ENCODE peak calls at places on chromosomes 6 and 20, in five cellular contexts. One of them, this sample, is unnamed.

GRCh38 chr6:100138346-100139022 is 144.5 kb upstream of the MCHR2 start:
- DNase-seq in A549: no peak
- DNase-seq in NB4: no peak
- DNase-seq in nephron progenitor cell: no peak
- DNase-seq in AG09319: no peak
- DNase-seq in this sample: no peak

GRCh38 chr6:155495011-155495768 is 39.6 kb upstream of the NOX3 start:
- DNase-seq in A549: no peak
- DNase-seq in NB4: peak
- DNase-seq in nephron progenitor cell: peak
- DNase-seq in AG09319: peak
- DNase-seq in this sample: no peak

GRCh38 chr6:144710207-144710606 is 425.1 kb downstream of the UTRN start:
- DNase-seq in A549: peak
- DNase-seq in NB4: no peak
- DNase-seq in nephron progenitor cell: no peak
- DNase-seq in AG09319: peak
- DNase-seq in this sample: no peak

GRCh38 chr6:113903666-113904330 is 46.7 kb downstream of the MARCKS start:
- DNase-seq in A549: no peak
- DNase-seq in NB4: no peak
- DNase-seq in nephron progenitor cell: peak
- DNase-seq in AG09319: no peak
- DNase-seq in this sample: no peak

GRCh38 chr6:124877468-124877867 is 84.8 kb upstream of the RNF217 start:
- DNase-seq in A549: no peak
- DNase-seq in NB4: no peak
- DNase-seq in nephron progenitor cell: no peak
- DNase-seq in AG09319: no peak
- DNase-seq in this sample: no peak

GRCh38 chr6:13397359-13398080 is 69.2 kb upstream of the TBC1D7 start:
- DNase-seq in A549: peak
- DNase-seq in NB4: peak
- DNase-seq in nephron progenitor cell: no peak
- DNase-seq in AG09319: no peak
- DNase-seq in this sample: peak

GRCh38 chr6:152380993-152381898 is 255.9 kb downstream of the SYNE1 start:
- DNase-seq in A549: peak
- DNase-seq in NB4: no peak
- DNase-seq in nephron progenitor cell: peak
- DNase-seq in AG09319: peak
- DNase-seq in this sample: no peak

GRCh38 chr20:57381596-57382503 is 9.3 kb upstream of the RBM38 start:
- DNase-seq in A549: peak
- DNase-seq in NB4: peak
- DNase-seq in nephron progenitor cell: peak
- DNase-seq in AG09319: no peak
- DNase-seq in this sample: peak

GRCh38 chr6:17962436-17963031 is 24.9 kb downstream of the KIF13A start:
- DNase-seq in A549: peak
- DNase-seq in NB4: peak
- DNase-seq in nephron progenitor cell: no peak
- DNase-seq in AG09319: peak
- DNase-seq in this sample: no peak

GRCh38 chr20:760751-761417 is 7.4 kb downstream of the SLC52A3 start:
- DNase-seq in A549: peak
- DNase-seq in NB4: peak
- DNase-seq in nephron progenitor cell: peak
- DNase-seq in AG09319: no peak
- DNase-seq in this sample: peak

GRCh38 chr20:44646023-44646640 is 5.4 kb downstream of the ADA start:
- DNase-seq in A549: no peak
- DNase-seq in NB4: peak
- DNase-seq in nephron progenitor cell: no peak
- DNase-seq in AG09319: no peak
- DNase-seq in this sample: peak

GRCh38 chr6:129717287-129717686 is 7.3 kb upstream of the ARHGAP18 start:
- DNase-seq in A549: no peak
- DNase-seq in NB4: no peak
- DNase-seq in nephron progenitor cell: no peak
- DNase-seq in AG09319: no peak
- DNase-seq in this sample: no peak

GRCh38 chr6:125485757-125486156 is 184.0 kb upstream of the HDDC2 start:
- DNase-seq in A549: no peak
- DNase-seq in NB4: peak
- DNase-seq in nephron progenitor cell: no peak
- DNase-seq in AG09319: no peak
- DNase-seq in this sample: no peak

GRCh38 chr6:140045116-140045515 is 670.7 kb upstream of the CITED2 start:
- DNase-seq in A549: no peak
- DNase-seq in NB4: no peak
- DNase-seq in nephron progenitor cell: no peak
- DNase-seq in AG09319: no peak
- DNase-seq in this sample: no peak

GRCh38 chr6:121663292-121663691 is 227.8 kb downstream of the GJA1 start:
- DNase-seq in A549: peak
- DNase-seq in NB4: no peak
- DNase-seq in nephron progenitor cell: no peak
- DNase-seq in AG09319: no peak
- DNase-seq in this sample: no peak

GRCh38 chr6:169904051-169904922 is 152.9 kb downstream of the ERMARD start:
- DNase-seq in A549: no peak
- DNase-seq in NB4: no peak
- DNase-seq in nephron progenitor cell: no peak
- DNase-seq in AG09319: no peak
- DNase-seq in this sample: no peak

GRCh38 chr6:74588094-74588493 is 617.8 kb downstream of the COL12A1 start:
- DNase-seq in A549: no peak
- DNase-seq in NB4: no peak
- DNase-seq in nephron progenitor cell: no peak
- DNase-seq in AG09319: no peak
- DNase-seq in this sample: no peak

GRCh38 chr20:62741191-62741676 is 32.6 kb downstream of the NTSR1 start:
- DNase-seq in A549: no peak
- DNase-seq in NB4: peak
- DNase-seq in nephron progenitor cell: peak
- DNase-seq in AG09319: no peak
- DNase-seq in this sample: no peak

GRCh38 chr20:4585758-4586157 is 136.0 kb upstream of the PRND start:
- DNase-seq in A549: no peak
- DNase-seq in NB4: no peak
- DNase-seq in nephron progenitor cell: no peak
- DNase-seq in AG09319: no peak
- DNase-seq in this sample: no peak

GRCh38 chr20:61682998-61683681 is 382.5 kb downstream of the TAF4 start:
- DNase-seq in A549: no peak
- DNase-seq in NB4: no peak
- DNase-seq in nephron progenitor cell: no peak
- DNase-seq in AG09319: no peak
- DNase-seq in this sample: no peak

GRCh38 chr6:148885154-148885870 is 138.5 kb downstream of the UST start:
- DNase-seq in A549: no peak
- DNase-seq in NB4: no peak
- DNase-seq in nephron progenitor cell: no peak
- DNase-seq in AG09319: no peak
- DNase-seq in this sample: no peak

GRCh38 chr20:32205502-32206382 is 1.8 kb downstream of the PLAGL2 start:
- DNase-seq in A549: no peak
- DNase-seq in NB4: peak
- DNase-seq in nephron progenitor cell: no peak
- DNase-seq in AG09319: no peak
- DNase-seq in this sample: no peak

GRCh38 chr6:130178692-130179091 is 44.1 kb downstream of the SAMD3 start:
- DNase-seq in A549: peak
- DNase-seq in NB4: no peak
- DNase-seq in nephron progenitor cell: no peak
- DNase-seq in AG09319: peak
- DNase-seq in this sample: no peak

GRCh38 chr20:32017711-32018251 is 7.5 kb downstream of the CCM2L start:
- DNase-seq in A549: peak
- DNase-seq in NB4: peak
- DNase-seq in nephron progenitor cell: peak
- DNase-seq in AG09319: no peak
- DNase-seq in this sample: peak

GRCh38 chr20:18058661-18059467 is 1.1 kb upstream of the OVOL2 start:
- DNase-seq in A549: peak
- DNase-seq in NB4: peak
- DNase-seq in nephron progenitor cell: peak
- DNase-seq in AG09319: no peak
- DNase-seq in this sample: no peak

GRCh38 chr6:125835221-125835744 is 44.5 kb downstream of the NCOA7 start:
- DNase-seq in A549: no peak
- DNase-seq in NB4: peak
- DNase-seq in nephron progenitor cell: no peak
- DNase-seq in AG09319: peak
- DNase-seq in this sample: no peak

GRCh38 chr6:157850030-157850429 is 27.0 kb downstream of the SNX9 start:
- DNase-seq in A549: no peak
- DNase-seq in NB4: no peak
- DNase-seq in nephron progenitor cell: no peak
- DNase-seq in AG09319: no peak
- DNase-seq in this sample: no peak
- TF ChIP-seq CTCF in A549: no peak
- TF ChIP-seq CTCF in NB4: no peak
- TF ChIP-seq CTCF in nephron progenitor cell: no peak
- TF ChIP-seq CTCF in AG09319: no peak
- TF ChIP-seq CTCF in this sample: no peak

GRCh38 chr6:55293116-55293515 is 34.2 kb upstream of the GFRAL start:
- DNase-seq in A549: peak
- DNase-seq in NB4: peak
- DNase-seq in nephron progenitor cell: no peak
- DNase-seq in AG09319: no peak
- DNase-seq in this sample: peak
- TF ChIP-seq CTCF in A549: peak
- TF ChIP-seq CTCF in NB4: peak
- TF ChIP-seq CTCF in nephron progenitor cell: peak
- TF ChIP-seq CTCF in AG09319: peak
- TF ChIP-seq CTCF in this sample: peak

GRCh38 chr6:109840796-109841195 is 137.3 kb upstream of the GPR6 start:
- DNase-seq in A549: no peak
- DNase-seq in NB4: no peak
- DNase-seq in nephron progenitor cell: no peak
- DNase-seq in AG09319: no peak
- DNase-seq in this sample: no peak

GRCh38 chr6:109834595-109835437 is 143.3 kb upstream of the GPR6 start:
- DNase-seq in A549: no peak
- DNase-seq in NB4: no peak
- DNase-seq in nephron progenitor cell: no peak
- DNase-seq in AG09319: no peak
- DNase-seq in this sample: no peak

GRCh38 chr6:109834131-109834530 is 143.0 kb downstream of the FIG4 start:
- DNase-seq in A549: no peak
- DNase-seq in NB4: no peak
- DNase-seq in nephron progenitor cell: no peak
- DNase-seq in AG09319: no peak
- DNase-seq in this sample: no peak

GRCh38 chr6:109840034-109840433 is 138.1 kb upstream of the GPR6 start:
- DNase-seq in A549: no peak
- DNase-seq in NB4: no peak
- DNase-seq in nephron progenitor cell: no peak
- DNase-seq in AG09319: no peak
- DNase-seq in this sample: no peak
- TF ChIP-seq CTCF in A549: no peak
- TF ChIP-seq CTCF in NB4: no peak
- TF ChIP-seq CTCF in nephron progenitor cell: no peak
- TF ChIP-seq CTCF in AG09319: no peak
- TF ChIP-seq CTCF in this sample: no peak

DNA sequence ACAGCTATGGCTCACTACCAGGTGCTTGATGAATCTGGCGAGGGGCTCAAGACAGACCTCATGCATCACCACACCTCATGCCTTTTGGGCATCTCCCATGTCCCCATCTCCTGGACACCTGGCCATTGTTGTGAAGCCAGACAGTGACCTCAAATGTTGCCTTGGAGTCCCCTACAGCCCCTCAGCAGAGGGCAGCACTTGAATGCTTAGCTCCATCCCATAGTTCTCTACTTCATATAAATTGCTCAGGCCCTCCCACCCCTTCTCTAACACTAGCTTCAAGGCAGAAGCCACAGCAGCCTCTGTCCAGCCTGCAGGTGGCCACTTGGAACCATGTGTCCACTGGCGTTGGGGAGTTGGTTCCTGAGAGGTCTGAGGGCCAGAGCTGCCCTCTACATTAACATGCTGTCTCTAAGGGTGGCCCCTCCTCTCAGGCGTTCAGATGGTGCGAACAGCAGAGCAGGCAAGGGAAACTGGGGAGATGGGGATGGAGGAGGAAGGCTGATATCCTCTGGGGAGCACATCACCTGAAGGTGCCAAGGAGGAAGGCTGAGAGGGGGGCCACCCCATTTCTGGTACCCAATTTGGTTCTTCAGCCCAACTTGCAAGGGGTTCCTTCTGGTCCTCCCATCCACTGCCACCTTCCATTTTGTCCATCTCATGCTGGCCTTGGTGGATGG is 31.3 kb downstream of the MOCS1 start:
- DNase-seq in A549: no peak
- DNase-seq in NB4: no peak
- DNase-seq in nephron progenitor cell: no peak
- DNase-seq in AG09319: no peak
- DNase-seq in this sample: no peak
- TF ChIP-seq CTCF in A549: no peak
- TF ChIP-seq CTCF in NB4: no peak
- TF ChIP-seq CTCF in nephron progenitor cell: no peak
- TF ChIP-seq CTCF in AG09319: no peak
- TF ChIP-seq CTCF in this sample: no peak

GRCh38 chr6:163712569-163712966 is 298.1 kb downstream of the QKI start:
- DNase-seq in A549: no peak
- DNase-seq in NB4: no peak
- DNase-seq in nephron progenitor cell: no peak
- DNase-seq in AG09319: no peak
- DNase-seq in this sample: no peak

GRCh38 chr6:163711071-163711470 is 296.6 kb downstream of the QKI start:
- DNase-seq in A549: no peak
- DNase-seq in NB4: peak
- DNase-seq in nephron progenitor cell: no peak
- DNase-seq in AG09319: no peak
- DNase-seq in this sample: no peak

GRCh38 chr6:163712981-163713380 is 298.5 kb downstream of the QKI start:
- DNase-seq in A549: no peak
- DNase-seq in NB4: peak
- DNase-seq in nephron progenitor cell: no peak
- DNase-seq in AG09319: no peak
- DNase-seq in this sample: no peak

GRCh38 chr6:163710552-163710951 is 296.0 kb downstream of the QKI start:
- DNase-seq in A549: no peak
- DNase-seq in NB4: peak
- DNase-seq in nephron progenitor cell: no peak
- DNase-seq in AG09319: no peak
- DNase-seq in this sample: no peak

GRCh38 chr6:163711615-163712568 is 297.4 kb downstream of the QKI start:
- DNase-seq in A549: no peak
- DNase-seq in NB4: peak
- DNase-seq in nephron progenitor cell: no peak
- DNase-seq in AG09319: peak
- DNase-seq in this sample: no peak
- TF ChIP-seq CTCF in A549: no peak
- TF ChIP-seq CTCF in NB4: peak
- TF ChIP-seq CTCF in nephron progenitor cell: no peak
- TF ChIP-seq CTCF in AG09319: peak
- TF ChIP-seq CTCF in this sample: no peak

GRCh38 chr6:147285087-147285855 is 81.1 kb downstream of the STXBP5 start:
- DNase-seq in A549: peak
- DNase-seq in NB4: peak
- DNase-seq in nephron progenitor cell: no peak
- DNase-seq in AG09319: no peak
- DNase-seq in this sample: peak
- TF ChIP-seq CTCF in A549: peak
- TF ChIP-seq CTCF in NB4: peak
- TF ChIP-seq CTCF in nephron progenitor cell: peak
- TF ChIP-seq CTCF in AG09319: peak
- TF ChIP-seq CTCF in this sample: peak